ENCODE peak calls at places on chromosomes 13 and 19, in five cellular contexts. One of them, this sample, is unnamed.
A peak's percentile ranks its signal among the peaks of the same experiment; 100 is the strongest.

GRCh38 chr19:10971107-10971715 is 10.4 kb downstream of the SMARCA4 start:
- DNase-seq in activated CD4-positive, CD25-positive, alpha-beta regulatory T cell: no peak
- DNase-seq in HuH-7.5: no peak
- DNase-seq in heart right ventricle: no peak
- DNase-seq in Kasumi-1: no peak
- DNase-seq in this sample: no peak

GRCh38 chr13:101514695-101515275 is 62.3 kb downstream of the ITGBL1 start:
- DNase-seq in activated CD4-positive, CD25-positive, alpha-beta regulatory T cell: no peak
- DNase-seq in HuH-7.5: peak; percentile 2
- DNase-seq in heart right ventricle: no peak
- DNase-seq in Kasumi-1: peak; percentile 58
- DNase-seq in this sample: no peak

GRCh38 chr19:43664008-43664407 is 6.0 kb downstream of the PLAUR start:
- DNase-seq in activated CD4-positive, CD25-positive, alpha-beta regulatory T cell: no peak
- DNase-seq in HuH-7.5: no peak
- DNase-seq in heart right ventricle: no peak
- DNase-seq in Kasumi-1: peak; percentile 87
- DNase-seq in this sample: no peak

GRCh38 chr19:18109731-18110671 is 12.4 kb downstream of the MAST3 start:
- DNase-seq in activated CD4-positive, CD25-positive, alpha-beta regulatory T cell: peak; percentile 25
- DNase-seq in HuH-7.5: peak; percentile 77
- DNase-seq in heart right ventricle: peak; percentile 69
- DNase-seq in Kasumi-1: no peak
- DNase-seq in this sample: peak; percentile 35

GRCh38 chr19:30662211-30662861 is 290.2 kb downstream of the ZNF536 start:
- DNase-seq in activated CD4-positive, CD25-positive, alpha-beta regulatory T cell: no peak
- DNase-seq in HuH-7.5: no peak
- DNase-seq in heart right ventricle: no peak
- DNase-seq in Kasumi-1: no peak
- DNase-seq in this sample: no peak

GRCh38 chr13:29909975-29910674 is 59.7 kb upstream of the UBL3 start:
- DNase-seq in activated CD4-positive, CD25-positive, alpha-beta regulatory T cell: no peak
- DNase-seq in HuH-7.5: no peak
- DNase-seq in heart right ventricle: no peak
- DNase-seq in Kasumi-1: no peak
- DNase-seq in this sample: no peak

GRCh38 chr19:44955500-44956439 is 590 bp downstream of the CLPTM1 start:
- DNase-seq in activated CD4-positive, CD25-positive, alpha-beta regulatory T cell: peak; percentile 25
- DNase-seq in HuH-7.5: no peak
- DNase-seq in heart right ventricle: no peak
- DNase-seq in Kasumi-1: no peak
- DNase-seq in this sample: no peak

GRCh38 chr13:100203696-100204367 is 114.9 kb downstream of the PCCA start:
- DNase-seq in activated CD4-positive, CD25-positive, alpha-beta regulatory T cell: no peak
- DNase-seq in HuH-7.5: no peak
- DNase-seq in heart right ventricle: no peak
- DNase-seq in Kasumi-1: peak; percentile 80
- DNase-seq in this sample: no peak

This sample was measured in activated gamma-delta T cell.